ENCODE peak calls at places on chromosomes 11 and 22, in six cellular contexts. One of them, this sample, is unnamed.

GRCh38 chr22:47001288-47001687 is 238.8 kb downstream of the TBC1D22A start:
- DNase-seq in activated naive CD8-positive, alpha-beta T cell treated with anti-CD3 and anti-CD28 coated beads, Interleukin-2, amount 10 ng/mL, durations not matched to agents 7 days and 5 days: no peak
- DNase-seq in posterior cingulate gyrus: no peak
- DNase-seq in A549: no peak
- DNase-seq in fibroblast of gingiva: no peak
- DNase-seq in CD4-positive, alpha-beta T cell: no peak
- DNase-seq in this sample: no peak

GRCh38 chr11:4464216-4465159 is 15.4 kb downstream of the OR52K2 start:
- DNase-seq in posterior cingulate gyrus: no peak
- DNase-seq in fibroblast of gingiva: no peak
- DNase-seq in CD4-positive, alpha-beta T cell: no peak
- DNase-seq in A549: peak; percentile 37
- DNase-seq in activated naive CD8-positive, alpha-beta T cell treated with anti-CD3 and anti-CD28 coated beads, Interleukin-2, amount 10 ng/mL, durations not matched to agents 7 days and 5 days: no peak
- DNase-seq in this sample: no peak

GRCh38 chr11:14902650-14903350 is 10.8 kb upstream of the CYP2R1 start:
- DNase-seq in A549: no peak
- DNase-seq in posterior cingulate gyrus: no peak
- DNase-seq in CD4-positive, alpha-beta T cell: no peak
- DNase-seq in fibroblast of gingiva: peak; percentile 14
- DNase-seq in activated naive CD8-positive, alpha-beta T cell treated with anti-CD3 and anti-CD28 coated beads, Interleukin-2, amount 10 ng/mL, durations not matched to agents 7 days and 5 days: no peak
- DNase-seq in this sample: peak; percentile 78

GRCh38 chr11:57566035-57566504 is 1.4 kb downstream of the UBE2L6 start:
- DNase-seq in activated naive CD8-positive, alpha-beta T cell treated with anti-CD3 and anti-CD28 coated beads, Interleukin-2, amount 10 ng/mL, durations not matched to agents 7 days and 5 days: no peak
- DNase-seq in posterior cingulate gyrus: no peak
- DNase-seq in A549: no peak
- DNase-seq in CD4-positive, alpha-beta T cell: peak; percentile 20
- DNase-seq in fibroblast of gingiva: peak; percentile 44
- DNase-seq in this sample: peak; percentile 49

GRCh38 chr11:61893981-61894380 is 2.6 kb upstream of the FADS3 start:
- DNase-seq in fibroblast of gingiva: peak; percentile 91
- DNase-seq in A549: peak; percentile 71
- DNase-seq in posterior cingulate gyrus: no peak
- DNase-seq in CD4-positive, alpha-beta T cell: no peak
- DNase-seq in activated naive CD8-positive, alpha-beta T cell treated with anti-CD3 and anti-CD28 coated beads, Interleukin-2, amount 10 ng/mL, durations not matched to agents 7 days and 5 days: no peak
- DNase-seq in this sample: peak; percentile 22

GRCh38 chr11:88631497-88631896 is 294.0 kb upstream of the CTSC start:
- DNase-seq in fibroblast of gingiva: no peak
- DNase-seq in activated naive CD8-positive, alpha-beta T cell treated with anti-CD3 and anti-CD28 coated beads, Interleukin-2, amount 10 ng/mL, durations not matched to agents 7 days and 5 days: no peak
- DNase-seq in A549: no peak
- DNase-seq in CD4-positive, alpha-beta T cell: no peak
- DNase-seq in posterior cingulate gyrus: no peak
- DNase-seq in this sample: no peak

GRCh38 chr22:50635591-50635990 is 7.6 kb upstream of the ARSA start:
- DNase-seq in fibroblast of gingiva: no peak
- DNase-seq in posterior cingulate gyrus: no peak
- DNase-seq in activated naive CD8-positive, alpha-beta T cell treated with anti-CD3 and anti-CD28 coated beads, Interleukin-2, amount 10 ng/mL, durations not matched to agents 7 days and 5 days: no peak
- DNase-seq in A549: no peak
- DNase-seq in CD4-positive, alpha-beta T cell: no peak
- DNase-seq in this sample: no peak

GRCh38 chr11:117600261-117600783 is 196.7 kb downstream of the DSCAML1 start:
- DNase-seq in activated naive CD8-positive, alpha-beta T cell treated with anti-CD3 and anti-CD28 coated beads, Interleukin-2, amount 10 ng/mL, durations not matched to agents 7 days and 5 days: no peak
- DNase-seq in CD4-positive, alpha-beta T cell: no peak
- DNase-seq in posterior cingulate gyrus: peak; percentile 73
- DNase-seq in fibroblast of gingiva: no peak
- DNase-seq in A549: no peak
- DNase-seq in this sample: no peak

GRCh38 chr11:65291613-65292012 is 23.1 kb upstream of the CDC42EP2 start:
- DNase-seq in CD4-positive, alpha-beta T cell: no peak
- DNase-seq in activated naive CD8-positive, alpha-beta T cell treated with anti-CD3 and anti-CD28 coated beads, Interleukin-2, amount 10 ng/mL, durations not matched to agents 7 days and 5 days: no peak
- DNase-seq in posterior cingulate gyrus: peak; percentile 60
- DNase-seq in fibroblast of gingiva: peak; percentile 85
- DNase-seq in A549: peak; percentile 54
- DNase-seq in this sample: peak; percentile 52

GRCh38 chr11:66787934-66788758 is 55.1 kb upstream of the RCE1 start:
- DNase-seq in fibroblast of gingiva: no peak
- DNase-seq in posterior cingulate gyrus: no peak
- DNase-seq in CD4-positive, alpha-beta T cell: no peak
- DNase-seq in A549: no peak
- DNase-seq in activated naive CD8-positive, alpha-beta T cell treated with anti-CD3 and anti-CD28 coated beads, Interleukin-2, amount 10 ng/mL, durations not matched to agents 7 days and 5 days: no peak
- DNase-seq in this sample: no peak

GRCh38 chr11:18115360-18116127 is 9.7 kb upstream of the SAAL1 start:
- DNase-seq in activated naive CD8-positive, alpha-beta T cell treated with anti-CD3 and anti-CD28 coated beads, Interleukin-2, amount 10 ng/mL, durations not matched to agents 7 days and 5 days: peak; percentile 56
- DNase-seq in fibroblast of gingiva: peak; percentile 26
- DNase-seq in posterior cingulate gyrus: peak; percentile 74
- DNase-seq in A549: peak; percentile 72
- DNase-seq in CD4-positive, alpha-beta T cell: peak; percentile 44
- DNase-seq in this sample: peak; percentile 67

GRCh38 chr22:25933158-25933788 is 191.3 kb downstream of the MYO18B start:
- DNase-seq in fibroblast of gingiva: no peak
- DNase-seq in CD4-positive, alpha-beta T cell: no peak
- DNase-seq in posterior cingulate gyrus: no peak
- DNase-seq in A549: no peak
- DNase-seq in activated naive CD8-positive, alpha-beta T cell treated with anti-CD3 and anti-CD28 coated beads, Interleukin-2, amount 10 ng/mL, durations not matched to agents 7 days and 5 days: no peak
- DNase-seq in this sample: no peak

GRCh38 chr22:37171662-37172061 is 16.4 kb downstream of the C1QTNF6 start:
- DNase-seq in fibroblast of gingiva: no peak
- DNase-seq in A549: no peak
- DNase-seq in posterior cingulate gyrus: no peak
- DNase-seq in activated naive CD8-positive, alpha-beta T cell treated with anti-CD3 and anti-CD28 coated beads, Interleukin-2, amount 10 ng/mL, durations not matched to agents 7 days and 5 days: no peak
- DNase-seq in CD4-positive, alpha-beta T cell: no peak
- DNase-seq in this sample: no peak

GRCh38 chr11:118193910-118194566 is 17.6 kb upstream of the SCN2B start:
- DNase-seq in CD4-positive, alpha-beta T cell: no peak
- DNase-seq in A549: no peak
- DNase-seq in activated naive CD8-positive, alpha-beta T cell treated with anti-CD3 and anti-CD28 coated beads, Interleukin-2, amount 10 ng/mL, durations not matched to agents 7 days and 5 days: no peak
- DNase-seq in posterior cingulate gyrus: no peak
- DNase-seq in fibroblast of gingiva: no peak
- DNase-seq in this sample: no peak

GRCh38 chr22:36528336-36528735 is 630 bp downstream of the EIF3D start:
- DNase-seq in A549: no peak
- DNase-seq in activated naive CD8-positive, alpha-beta T cell treated with anti-CD3 and anti-CD28 coated beads, Interleukin-2, amount 10 ng/mL, durations not matched to agents 7 days and 5 days: no peak
- DNase-seq in fibroblast of gingiva: no peak
- DNase-seq in posterior cingulate gyrus: no peak
- DNase-seq in CD4-positive, alpha-beta T cell: no peak
- DNase-seq in this sample: peak; percentile 52